ENCODE peak calls at places on chromosomes 16 and 17, in eight cellular contexts. U, W, S, I, C, K, T and O are unnamed samples.

GRCh38 chr17:2054262-2054739 is 602 bp upstream of the HIC1 start:
- DNase-seq in U (no peak), W (peak; percentile 44), S (no peak), I (peak; percentile 13), C (peak; percentile 42), K (no peak), T (peak; percentile 9), O (no peak)

GRCh38 chr17:50265212-50265611 is 9.1 kb upstream of the TMEM92 start:
- DNase-seq in U (no peak), W (no peak), S (no peak), I (no peak), C (peak; percentile 54), K (no peak), T (no peak), O (no peak)

GRCh38 chr17:9409430-9409829 is 166.2 kb downstream of the STX8 start:
- DNase-seq in U (no peak), W (no peak), S (no peak), I (no peak), C (no peak), K (no peak), T (no peak), O (no peak)

GRCh38 chr17:44314524-44314868 is 6.1 kb downstream of the RUNDC3A start:
- DNase-seq in U (no peak), W (no peak), S (no peak), I (no peak), C (no peak), K (no peak), T (no peak), O (no peak)

GRCh38 chr16:65809627-65810026 is 556.9 kb upstream of the CDH5 start:
- DNase-seq in U (no peak), W (no peak), S (no peak), I (no peak), C (peak; percentile 9), K (no peak), T (peak; percentile 95), O (no peak)

GRCh38 chr17:1905190-1905919 is 75.5 kb downstream of the RPA1 start:
- DNase-seq in U (no peak), W (no peak), S (no peak), I (no peak), C (peak; percentile 89), K (no peak), T (peak; percentile 45), O (no peak)

GRCh38 chr16:81265658-81266451 is 27.4 kb downstream of the BCO1 start:
- DNase-seq in U (no peak), W (no peak), S (peak; percentile 25), I (peak; percentile 70), C (peak; percentile 3), K (no peak), T (no peak), O (no peak)

GRCh38 chr17:27381007-27381501 is 75.2 kb upstream of the KSR1 start:
- DNase-seq in U (peak; percentile 39), W (peak; percentile 90), S (no peak), I (no peak), C (peak; percentile 22), K (peak; percentile 33), T (peak; percentile 46), O (peak; percentile 80)

GRCh38 chr17:41652461-41652960 is 28.1 kb upstream of the KRT17 start:
- DNase-seq in U (no peak), W (no peak), S (no peak), I (no peak), C (no peak), K (no peak), T (no peak), O (no peak)

GRCh38 chr16:57412584-57412983 is 8.0 kb downstream of the CCL17 start:
- DNase-seq in U (no peak), W (no peak), S (no peak), I (no peak), C (no peak), K (no peak), T (no peak), O (no peak)

GRCh38 chr16:51762081-51762995 is 611.3 kb upstream of the SALL1 start:
- DNase-seq in U (no peak), W (peak; percentile 77), S (peak; percentile 74), I (no peak), C (peak; percentile 84), K (peak; percentile 55), T (peak; percentile 17), O (no peak)

GRCh38 chr17:37802712-37803416 is 58.0 kb upstream of the HNF1B start:
- DNase-seq in U (no peak), W (no peak), S (peak; percentile 59), I (peak; percentile 53), C (no peak), K (no peak), T (no peak), O (no peak)

GRCh38 chr17:17926840-17927449 is 45.3 kb downstream of the TOM1L2 start:
- DNase-seq in U (no peak), W (no peak), S (peak; percentile 91), I (no peak), C (no peak), K (no peak), T (no peak), O (no peak)

GRCh38 chr17:64477849-64478248 is 19.0 kb downstream of the POLG2 start:
- DNase-seq in U (no peak), W (no peak), S (no peak), I (no peak), C (no peak), K (no peak), T (no peak), O (no peak)